ENCODE peak calls at places on chromosomes 12 and 14, in nine cellular contexts. I is NCI-H1417, N is dorsolateral prefrontal cortex, M is HT-29, T is right cardiac atrium, J is epithelial cell of esophagus, P is WTC11, R is Peyer's patch, Q is activated gamma-delta T cell treated with Interleukin-2 at 50 U/mL for 16 hours. G is an unnamed sample.

GRCh38 chr14:48726080-48726642 is 860.0 kb downstream of the RPS29 start:
- DNase-seq in I (no peak), N (no peak), M (no peak), T (no peak), J (no peak), P (no peak), R (no peak), Q (no peak), G (no peak)

GRCh38 chr14:24268225-24268624 is 3.2 kb downstream of the RABGGTA start:
- DNase-seq in I (no peak), N (no peak), M (no peak), T (no peak), J (no peak), P (no peak), R (no peak), Q (no peak), G (no peak)

GRCh38 chr14:34496007-34496678 is 34.1 kb upstream of the SPTSSA start:
- DNase-seq in I (no peak), N (no peak), M (no peak), T (peak; percentile 80), J (no peak), P (no peak), R (no peak), Q (no peak), G (peak; percentile 39)

GRCh38 chr12:117119592-117120198 is 20.5 kb upstream of the TESC start:
- DNase-seq in I (peak; percentile 77), N (peak; percentile 50), M (peak; percentile 73), T (no peak), J (peak; percentile 31), P (peak; percentile 69), R (no peak), Q (peak; percentile 27), G (peak; percentile 31)

GRCh38 chr12:92370828-92371227 is 225.2 kb upstream of the BTG1 start:
- DNase-seq in I (no peak), N (no peak), M (no peak), T (no peak), J (no peak), P (no peak), R (no peak), Q (no peak), G (no peak)

GRCh38 chr12:6928703-6929407 is 1.1 kb downstream of the ATN1 start:
- DNase-seq in I (peak; percentile 63), N (no peak), M (peak; percentile 24), T (no peak), J (no peak), P (no peak), R (no peak), Q (no peak), G (no peak)

GRCh38 chr12:6345319-6346071 is 3.6 kb upstream of the TNFRSF1A start:
- DNase-seq in I (no peak), N (no peak), M (no peak), T (peak; percentile 78), J (peak; percentile 84), P (no peak), R (peak; percentile 73), Q (peak; percentile 43), G (no peak)

GRCh38 chr12:107328442-107329133 is 235.2 kb upstream of the CRY1 start:
- DNase-seq in I (no peak), N (no peak), M (no peak), T (peak; percentile 11), J (peak; percentile 52), P (no peak), R (no peak), Q (no peak), G (no peak)

GRCh38 chr14:77353469-77354141 is 23.3 kb downstream of the TMED8 start:
- DNase-seq in I (no peak), N (no peak), M (no peak), T (no peak), J (no peak), P (no peak), R (no peak), Q (no peak), G (no peak)

GRCh38 chr12:105705765-105706164 is 375.3 kb downstream of the C12orf75 start:
- DNase-seq in I (peak; percentile 57), N (peak; percentile 71), M (peak; percentile 48), T (peak; percentile 26), J (peak; percentile 69), P (peak; percentile 67), R (no peak), Q (no peak), G (no peak)

GRCh38 chr14:39491134-39491541 is 58.9 kb upstream of the FBXO33 start:
- DNase-seq in I (peak; percentile 79), N (no peak), M (peak; percentile 36), T (no peak), J (peak; percentile 33), P (no peak), R (no peak), Q (no peak), G (no peak)

GRCh38 chr14:77306406-77307098 is 14.1 kb downstream of the POMT2 start:
- DNase-seq in I (no peak), N (peak; percentile 77), M (no peak), T (no peak), J (no peak), P (no peak), R (no peak), Q (no peak), G (no peak)

GRCh38 chr14:42533476-42533875 is 926.8 kb downstream of the LRFN5 start:
- DNase-seq in I (no peak), N (no peak), M (no peak), T (no peak), J (no peak), P (no peak), R (no peak), Q (no peak), G (no peak)

GRCh38 chr12:96427269-96427729 is 27.1 kb upstream of the CDK17 start:
- DNase-seq in I (peak; percentile 20), N (peak; percentile 37), M (no peak), T (peak; percentile 67), J (peak; percentile 99), P (no peak), R (peak; percentile 50), Q (no peak), G (peak; percentile 22)

GRCh38 chr14:98835825-98836100 is 436.2 kb downstream of the BCL11B start:
- DNase-seq in I (no peak), N (no peak), M (no peak), T (no peak), J (no peak), P (no peak), R (no peak), Q (no peak), G (no peak)

GRCh38 chr12:45014396-45014795 is 36.5 kb downstream of the DBX2 start:
- DNase-seq in I (no peak), N (no peak), M (no peak), T (no peak), J (no peak), P (no peak), R (no peak), Q (no peak), G (no peak)

GRCh38 chr12:34606749-34607519 is 584.6 kb downstream of the ALG10 start:
- DNase-seq in I (no peak), N (no peak), M (no peak), T (no peak), J (no peak), P (no peak), R (peak; percentile 26), Q (no peak), G (no peak)

GRCh38 chr12:77724367-77724957 is 106.2 kb upstream of the NAV3 start:
- DNase-seq in I (peak; percentile 84), N (no peak), M (peak; percentile 79), T (no peak), J (peak; percentile 54), P (no peak), R (no peak), Q (no peak), G (no peak)

GRCh38 chr12:94994312-94994711 is 9.2 kb downstream of the NDUFA12 start:
- DNase-seq in I (no peak), N (no peak), M (peak; percentile 8), T (no peak), J (peak; percentile 89), P (no peak), R (no peak), Q (no peak), G (no peak)

GRCh38 chr12:467591-467990 is 7.9 kb downstream of the B4GALNT3 start:
- DNase-seq in I (no peak), N (no peak), M (no peak), T (no peak), J (peak; percentile 93), P (no peak), R (no peak), Q (no peak), G (no peak)

GRCh38 chr14:71049435-71050147 is 142.3 kb downstream of the PCNX1 start:
- DNase-seq in I (no peak), N (no peak), M (no peak), T (no peak), J (peak; percentile 40), P (no peak), R (no peak), Q (no peak), G (no peak)

GRCh38 chr14:102487204-102487577 is 22.4 kb downstream of the ANKRD9 start:
- DNase-seq in I (no peak), N (no peak), M (no peak), T (no peak), J (no peak), P (no peak), R (no peak), Q (no peak), G (no peak)

GRCh38 chr12:47219243-47219642 is 139.5 kb upstream of the AMIGO2 start:
- DNase-seq in I (no peak), N (no peak), M (peak; percentile 41), T (no peak), J (peak; percentile 72), P (no peak), R (no peak), Q (no peak), G (no peak)

GRCh38 chr14:32307881-32308582 is 21.1 kb upstream of the AKAP6 start:
- DNase-seq in I (peak; percentile 80), N (no peak), M (peak; percentile 76), T (no peak), J (peak; percentile 80), P (no peak), R (peak; percentile 61), Q (no peak), G (no peak)

GRCh38 chr14:68979722-68980552 is 835 bp upstream of the ACTN1 start:
- DNase-seq in I (peak; percentile 75), N (no peak), M (peak; percentile 42), T (peak; percentile 74), J (peak; percentile 64), P (peak; percentile 59), R (peak; percentile 68), Q (no peak), G (peak; percentile 50)

GRCh38 chr14:104593241-104593701 is 11.3 kb downstream of the TMEM179 start:
- DNase-seq in I (no peak), N (no peak), M (no peak), T (no peak), J (no peak), P (no peak), R (no peak), Q (no peak), G (no peak)

GRCh38 chr14:91138511-91139359 is 24.9 kb downstream of the DGLUCY start:
- DNase-seq in I (peak; percentile 46), N (no peak), M (peak; percentile 41), T (no peak), J (peak; percentile 47), P (peak; percentile 47), R (no peak), Q (peak; percentile 30), G (no peak)

GRCh38 chr14:68476212-68476964 is 316.5 kb downstream of the ZFP36L1 start:
- DNase-seq in I (no peak), N (peak; percentile 31), M (no peak), T (peak; percentile 60), J (peak; percentile 96), P (no peak), R (no peak), Q (no peak), G (peak; percentile 42)

GRCh38 chr14:71554323-71554722 is 377.9 kb upstream of the RGS6 start:
- DNase-seq in I (no peak), N (no peak), M (no peak), T (no peak), J (no peak), P (no peak), R (no peak), Q (no peak), G (no peak)

GRCh38 chr14:54299393-54300363 is 97.1 kb upstream of the CDKN3 start:
- DNase-seq in I (no peak), N (no peak), M (no peak), T (peak; percentile 21), J (no peak), P (no peak), R (no peak), Q (no peak), G (peak; percentile 29)

GRCh38 chr14:51319181-51319597 is 79.1 kb downstream of the TMX1 start:
- DNase-seq in I (peak; percentile 20), N (no peak), M (no peak), T (no peak), J (no peak), P (no peak), R (no peak), Q (no peak), G (no peak)

G was measured in left ventricle myocardium inferior.